ENCODE peak calls at places on chromosome 1, in eight cellular contexts. One of them, this sample, is unnamed.
A peak's percentile ranks its signal among the peaks of the same experiment; 100 is the strongest.

GRCh38 chr1:83626603-83627002 is 372.3 kb downstream of the TTLL7 start:
- DNase-seq in NCI-H1694 treated with DMSO at 0.1 percent for 48 hours: no peak
- DNase-seq in hypothalamus: no peak
- DNase-seq in CD8-positive, alpha-beta memory T cell: no peak
- DNase-seq in HT1080: peak; percentile 17
- DNase-seq in AG09319: no peak
- DNase-seq in brain microvascular endothelial cell: no peak
- DNase-seq in aorta: no peak
- DNase-seq in this sample: no peak

GRCh38 chr1:243407284-243408018 is 151.6 kb downstream of the SDCCAG8 start:
- DNase-seq in NCI-H1694 treated with DMSO at 0.1 percent for 48 hours: no peak
- DNase-seq in hypothalamus: no peak
- DNase-seq in CD8-positive, alpha-beta memory T cell: no peak
- DNase-seq in HT1080: peak; percentile 66
- DNase-seq in AG09319: no peak
- DNase-seq in brain microvascular endothelial cell: no peak
- DNase-seq in aorta: no peak
- DNase-seq in this sample: no peak

GRCh38 chr1:77538956-77539509 is 143.4 kb downstream of the ZZZ3 start:
- DNase-seq in NCI-H1694 treated with DMSO at 0.1 percent for 48 hours: peak; percentile 79
- DNase-seq in hypothalamus: no peak
- DNase-seq in CD8-positive, alpha-beta memory T cell: no peak
- DNase-seq in HT1080: peak; percentile 86
- DNase-seq in AG09319: peak; percentile 53
- DNase-seq in brain microvascular endothelial cell: peak; percentile 83
- DNase-seq in aorta: no peak
- DNase-seq in this sample: no peak

GRCh38 chr1:152461544-152461943 is 47.5 kb upstream of the CRNN start:
- DNase-seq in NCI-H1694 treated with DMSO at 0.1 percent for 48 hours: peak; percentile 30
- DNase-seq in hypothalamus: no peak
- DNase-seq in CD8-positive, alpha-beta memory T cell: peak; percentile 46
- DNase-seq in HT1080: peak; percentile 46
- DNase-seq in AG09319: peak; percentile 20
- DNase-seq in brain microvascular endothelial cell: peak; percentile 66
- DNase-seq in aorta: no peak
- DNase-seq in this sample: peak; percentile 59

GRCh38 chr1:167169642-167170041 is 51.0 kb upstream of the POU2F1 start:
- DNase-seq in NCI-H1694 treated with DMSO at 0.1 percent for 48 hours: no peak
- DNase-seq in hypothalamus: no peak
- DNase-seq in CD8-positive, alpha-beta memory T cell: no peak
- DNase-seq in HT1080: peak; percentile 39
- DNase-seq in AG09319: no peak
- DNase-seq in brain microvascular endothelial cell: no peak
- DNase-seq in aorta: no peak
- DNase-seq in this sample: no peak

GRCh38 chr1:228085287-228085926 is 2.9 kb downstream of the ARF1 start:
- DNase-seq in NCI-H1694 treated with DMSO at 0.1 percent for 48 hours: no peak
- DNase-seq in hypothalamus: no peak
- DNase-seq in CD8-positive, alpha-beta memory T cell: no peak
- DNase-seq in HT1080: peak; percentile 61
- DNase-seq in AG09319: peak; percentile 41
- DNase-seq in brain microvascular endothelial cell: peak; percentile 55
- DNase-seq in aorta: peak; percentile 49
- DNase-seq in this sample: no peak

GRCh38 chr1:22689505-22689904 is 21.1 kb upstream of the EPHB2 start:
- DNase-seq in NCI-H1694 treated with DMSO at 0.1 percent for 48 hours: no peak
- DNase-seq in hypothalamus: no peak
- DNase-seq in CD8-positive, alpha-beta memory T cell: no peak
- DNase-seq in HT1080: peak; percentile 91
- DNase-seq in AG09319: peak; percentile 11
- DNase-seq in brain microvascular endothelial cell: peak; percentile 53
- DNase-seq in aorta: no peak
- DNase-seq in this sample: no peak

GRCh38 chr1:147111381-147112130 is 60.7 kb downstream of the PRKAB2 start:
- DNase-seq in NCI-H1694 treated with DMSO at 0.1 percent for 48 hours: no peak
- DNase-seq in hypothalamus: no peak
- DNase-seq in CD8-positive, alpha-beta memory T cell: no peak
- DNase-seq in HT1080: peak; percentile 6
- DNase-seq in AG09319: no peak
- DNase-seq in brain microvascular endothelial cell: no peak
- DNase-seq in aorta: no peak
- DNase-seq in this sample: no peak

GRCh38 chr1:28313710-28314510 is 14.9 kb upstream of the MED18 start:
- DNase-seq in NCI-H1694 treated with DMSO at 0.1 percent for 48 hours: no peak
- DNase-seq in hypothalamus: no peak
- DNase-seq in CD8-positive, alpha-beta memory T cell: no peak
- DNase-seq in HT1080: peak; percentile 69
- DNase-seq in AG09319: no peak
- DNase-seq in brain microvascular endothelial cell: peak; percentile 63
- DNase-seq in aorta: peak; percentile 83
- DNase-seq in this sample: no peak

GRCh38 chr1:71780681-71781080 is 501.7 kb downstream of the NEGR1 start:
- DNase-seq in NCI-H1694 treated with DMSO at 0.1 percent for 48 hours: no peak
- DNase-seq in hypothalamus: no peak
- DNase-seq in CD8-positive, alpha-beta memory T cell: no peak
- DNase-seq in HT1080: peak; percentile 52
- DNase-seq in AG09319: no peak
- DNase-seq in brain microvascular endothelial cell: no peak
- DNase-seq in aorta: no peak
- DNase-seq in this sample: no peak

GRCh38 chr1:176976236-176976635 is 188.3 kb downstream of the ASTN1 start:
- DNase-seq in NCI-H1694 treated with DMSO at 0.1 percent for 48 hours: no peak
- DNase-seq in hypothalamus: no peak
- DNase-seq in CD8-positive, alpha-beta memory T cell: no peak
- DNase-seq in HT1080: no peak
- DNase-seq in AG09319: no peak
- DNase-seq in brain microvascular endothelial cell: no peak
- DNase-seq in aorta: no peak
- DNase-seq in this sample: no peak

GRCh38 chr1:70674981-70675685 is 264.1 kb downstream of the CTH start:
- DNase-seq in NCI-H1694 treated with DMSO at 0.1 percent for 48 hours: no peak
- DNase-seq in hypothalamus: no peak
- DNase-seq in CD8-positive, alpha-beta memory T cell: no peak
- DNase-seq in HT1080: no peak
- DNase-seq in AG09319: no peak
- DNase-seq in brain microvascular endothelial cell: no peak
- DNase-seq in aorta: no peak
- DNase-seq in this sample: no peak

GRCh38 chr1:39833121-39833520 is 44.5 kb upstream of the BMP8B start:
- DNase-seq in NCI-H1694 treated with DMSO at 0.1 percent for 48 hours: no peak
- DNase-seq in hypothalamus: no peak
- DNase-seq in CD8-positive, alpha-beta memory T cell: no peak
- DNase-seq in HT1080: no peak
- DNase-seq in AG09319: no peak
- DNase-seq in brain microvascular endothelial cell: no peak
- DNase-seq in aorta: no peak
- DNase-seq in this sample: no peak

GRCh38 chr1:204530932-204531331 is 14.7 kb downstream of the MDM4 start:
- DNase-seq in NCI-H1694 treated with DMSO at 0.1 percent for 48 hours: no peak
- DNase-seq in hypothalamus: no peak
- DNase-seq in CD8-positive, alpha-beta memory T cell: no peak
- DNase-seq in HT1080: no peak
- DNase-seq in AG09319: no peak
- DNase-seq in brain microvascular endothelial cell: no peak
- DNase-seq in aorta: no peak
- DNase-seq in this sample: no peak

GRCh38 chr1:54874079-54874830 is 12.7 kb downstream of the DHCR24 start:
- DNase-seq in NCI-H1694 treated with DMSO at 0.1 percent for 48 hours: no peak
- DNase-seq in hypothalamus: no peak
- DNase-seq in CD8-positive, alpha-beta memory T cell: no peak
- DNase-seq in HT1080: no peak
- DNase-seq in AG09319: no peak
- DNase-seq in brain microvascular endothelial cell: peak; percentile 56
- DNase-seq in aorta: no peak
- DNase-seq in this sample: no peak

GRCh38 chr1:6614019-6614952 is 755 bp downstream of the PHF13 start:
- DNase-seq in NCI-H1694 treated with DMSO at 0.1 percent for 48 hours: no peak
- DNase-seq in hypothalamus: no peak
- DNase-seq in CD8-positive, alpha-beta memory T cell: peak; percentile 26
- DNase-seq in HT1080: no peak
- DNase-seq in AG09319: no peak
- DNase-seq in brain microvascular endothelial cell: no peak
- DNase-seq in aorta: peak; percentile 91
- DNase-seq in this sample: peak; percentile 47

GRCh38 chr1:17763995-17764394 is 8.9 kb downstream of the ACTL8 start:
- DNase-seq in NCI-H1694 treated with DMSO at 0.1 percent for 48 hours: no peak
- DNase-seq in hypothalamus: no peak
- DNase-seq in CD8-positive, alpha-beta memory T cell: no peak
- DNase-seq in HT1080: no peak
- DNase-seq in AG09319: no peak
- DNase-seq in brain microvascular endothelial cell: no peak
- DNase-seq in aorta: no peak
- DNase-seq in this sample: no peak

GRCh38 chr1:159510223-159510530 is 25.6 kb downstream of the OR10J5 start:
- DNase-seq in NCI-H1694 treated with DMSO at 0.1 percent for 48 hours: no peak
- DNase-seq in hypothalamus: no peak
- DNase-seq in CD8-positive, alpha-beta memory T cell: no peak
- DNase-seq in HT1080: no peak
- DNase-seq in AG09319: no peak
- DNase-seq in brain microvascular endothelial cell: no peak
- DNase-seq in aorta: no peak
- DNase-seq in this sample: no peak

GRCh38 chr1:206004269-206004800 is 1.1 kb upstream of the RAB7B start:
- DNase-seq in NCI-H1694 treated with DMSO at 0.1 percent for 48 hours: no peak
- DNase-seq in hypothalamus: no peak
- DNase-seq in CD8-positive, alpha-beta memory T cell: no peak
- DNase-seq in HT1080: no peak
- DNase-seq in AG09319: no peak
- DNase-seq in brain microvascular endothelial cell: no peak
- DNase-seq in aorta: no peak
- DNase-seq in this sample: no peak

GRCh38 chr1:57637155-57637554 is 213.3 kb upstream of the DAB1 start:
- DNase-seq in NCI-H1694 treated with DMSO at 0.1 percent for 48 hours: no peak
- DNase-seq in hypothalamus: no peak
- DNase-seq in CD8-positive, alpha-beta memory T cell: no peak
- DNase-seq in HT1080: peak; percentile 83
- DNase-seq in AG09319: no peak
- DNase-seq in brain microvascular endothelial cell: peak; percentile 33
- DNase-seq in aorta: no peak
- DNase-seq in this sample: no peak

GRCh38 chr1:32761253-32761877 is 55.8 kb downstream of the YARS1 start:
- DNase-seq in NCI-H1694 treated with DMSO at 0.1 percent for 48 hours: peak; percentile 24
- DNase-seq in hypothalamus: no peak
- DNase-seq in CD8-positive, alpha-beta memory T cell: no peak
- DNase-seq in HT1080: peak; percentile 66
- DNase-seq in AG09319: peak; percentile 15
- DNase-seq in brain microvascular endothelial cell: peak; percentile 84
- DNase-seq in aorta: no peak
- DNase-seq in this sample: no peak

GRCh38 chr1:214432247-214432646 is 119.2 kb downstream of the PTPN14 start:
- DNase-seq in NCI-H1694 treated with DMSO at 0.1 percent for 48 hours: no peak
- DNase-seq in hypothalamus: no peak
- DNase-seq in CD8-positive, alpha-beta memory T cell: no peak
- DNase-seq in HT1080: no peak
- DNase-seq in AG09319: no peak
- DNase-seq in brain microvascular endothelial cell: no peak
- DNase-seq in aorta: no peak
- DNase-seq in this sample: no peak

GRCh38 chr1:214523124-214523824 is 28.1 kb downstream of the PTPN14 start:
- DNase-seq in NCI-H1694 treated with DMSO at 0.1 percent for 48 hours: no peak
- DNase-seq in hypothalamus: no peak
- DNase-seq in CD8-positive, alpha-beta memory T cell: no peak
- DNase-seq in HT1080: no peak
- DNase-seq in AG09319: no peak
- DNase-seq in brain microvascular endothelial cell: no peak
- DNase-seq in aorta: no peak
- DNase-seq in this sample: no peak

GRCh38 chr1:172383541-172383940 is 36.9 kb upstream of the C1orf105 start:
- DNase-seq in NCI-H1694 treated with DMSO at 0.1 percent for 48 hours: no peak
- DNase-seq in hypothalamus: no peak
- DNase-seq in CD8-positive, alpha-beta memory T cell: no peak
- DNase-seq in HT1080: no peak
- DNase-seq in AG09319: no peak
- DNase-seq in brain microvascular endothelial cell: peak; percentile 60
- DNase-seq in aorta: no peak
- DNase-seq in this sample: no peak

GRCh38 chr1:154405762-154406571 is 824 bp downstream of the IL6R start:
- DNase-seq in NCI-H1694 treated with DMSO at 0.1 percent for 48 hours: peak; percentile 40
- DNase-seq in hypothalamus: peak; percentile 54
- DNase-seq in CD8-positive, alpha-beta memory T cell: peak; percentile 26
- DNase-seq in HT1080: peak; percentile 70
- DNase-seq in AG09319: peak; percentile 19
- DNase-seq in brain microvascular endothelial cell: peak; percentile 60
- DNase-seq in aorta: peak; percentile 97
- DNase-seq in this sample: peak; percentile 38

GRCh38 chr1:167715653-167716302 is 6.0 kb upstream of the MPZL1 start:
- DNase-seq in NCI-H1694 treated with DMSO at 0.1 percent for 48 hours: no peak
- DNase-seq in hypothalamus: no peak
- DNase-seq in CD8-positive, alpha-beta memory T cell: no peak
- DNase-seq in HT1080: no peak
- DNase-seq in AG09319: no peak
- DNase-seq in brain microvascular endothelial cell: no peak
- DNase-seq in aorta: no peak
- DNase-seq in this sample: no peak

GRCh38 chr1:15345711-15346355 is 63.9 kb upstream of the EFHD2 start:
- DNase-seq in NCI-H1694 treated with DMSO at 0.1 percent for 48 hours: no peak
- DNase-seq in hypothalamus: no peak
- DNase-seq in CD8-positive, alpha-beta memory T cell: peak; percentile 64
- DNase-seq in HT1080: no peak
- DNase-seq in AG09319: no peak
- DNase-seq in brain microvascular endothelial cell: no peak
- DNase-seq in aorta: peak; percentile 81
- DNase-seq in this sample: peak; percentile 60

GRCh38 chr1:25040122-25040685 is 110.1 kb upstream of the RUNX3 start:
- DNase-seq in NCI-H1694 treated with DMSO at 0.1 percent for 48 hours: no peak
- DNase-seq in hypothalamus: no peak
- DNase-seq in CD8-positive, alpha-beta memory T cell: no peak
- DNase-seq in HT1080: no peak
- DNase-seq in AG09319: no peak
- DNase-seq in brain microvascular endothelial cell: no peak
- DNase-seq in aorta: no peak
- DNase-seq in this sample: no peak

GRCh38 chr1:83929184-83929583 is 69.7 kb downstream of the TTLL7 start:
- DNase-seq in NCI-H1694 treated with DMSO at 0.1 percent for 48 hours: no peak
- DNase-seq in hypothalamus: no peak
- DNase-seq in CD8-positive, alpha-beta memory T cell: no peak
- DNase-seq in HT1080: no peak
- DNase-seq in AG09319: peak; percentile 11
- DNase-seq in brain microvascular endothelial cell: peak; percentile 53
- DNase-seq in aorta: no peak
- DNase-seq in this sample: no peak

GRCh38 chr1:64844609-64845008 is 99.7 kb downstream of the RAVER2 start:
- DNase-seq in NCI-H1694 treated with DMSO at 0.1 percent for 48 hours: no peak
- DNase-seq in hypothalamus: no peak
- DNase-seq in CD8-positive, alpha-beta memory T cell: no peak
- DNase-seq in HT1080: no peak
- DNase-seq in AG09319: no peak
- DNase-seq in brain microvascular endothelial cell: no peak
- DNase-seq in aorta: no peak
- DNase-seq in this sample: no peak

GRCh38 chr1:228989992-228990827 is 254.9 kb downstream of the RHOU start:
- DNase-seq in NCI-H1694 treated with DMSO at 0.1 percent for 48 hours: peak; percentile 98
- DNase-seq in hypothalamus: no peak
- DNase-seq in CD8-positive, alpha-beta memory T cell: no peak
- DNase-seq in HT1080: no peak
- DNase-seq in AG09319: no peak
- DNase-seq in brain microvascular endothelial cell: no peak
- DNase-seq in aorta: no peak
- DNase-seq in this sample: no peak

GRCh38 chr1:67853704-67854103 is 20.4 kb upstream of the GNG12 start:
- DNase-seq in NCI-H1694 treated with DMSO at 0.1 percent for 48 hours: peak; percentile 94
- DNase-seq in hypothalamus: peak; percentile 17
- DNase-seq in CD8-positive, alpha-beta memory T cell: no peak
- DNase-seq in HT1080: peak; percentile 96
- DNase-seq in AG09319: peak; percentile 54
- DNase-seq in brain microvascular endothelial cell: peak; percentile 95
- DNase-seq in aorta: peak; percentile 79
- DNase-seq in this sample: no peak

GRCh38 chr1:168603501-168604107 is 27.2 kb downstream of the XCL1 start:
- DNase-seq in NCI-H1694 treated with DMSO at 0.1 percent for 48 hours: peak; percentile 74
- DNase-seq in hypothalamus: peak; percentile 41
- DNase-seq in CD8-positive, alpha-beta memory T cell: peak; percentile 54
- DNase-seq in HT1080: peak; percentile 56
- DNase-seq in AG09319: peak; percentile 19
- DNase-seq in brain microvascular endothelial cell: peak; percentile 55
- DNase-seq in aorta: peak; percentile 90
- DNase-seq in this sample: peak; percentile 59

GRCh38 chr1:47703161-47703825 is 265.4 kb downstream of the FOXD2 start:
- DNase-seq in NCI-H1694 treated with DMSO at 0.1 percent for 48 hours: no peak
- DNase-seq in hypothalamus: no peak
- DNase-seq in CD8-positive, alpha-beta memory T cell: no peak
- DNase-seq in HT1080: no peak
- DNase-seq in AG09319: no peak
- DNase-seq in brain microvascular endothelial cell: no peak
- DNase-seq in aorta: peak; percentile 69
- DNase-seq in this sample: no peak